ENCODE peak calls at places on chromosomes 1 and 21, in five cellular contexts. W is adrenal gland, H is sigmoid colon, K is heart left ventricle, J is ovary. X is an unnamed sample.

GRCh38 chr1:27416387-27417111 is 24.1 kb downstream of the GPR3 start:
- DNase-seq in K (no peak), J (no peak), H (no peak), W (peak; percentile 47), X (peak; percentile 64)

GRCh38 chr1:26597629-26598039 is 68.1 kb downstream of the RPS6KA1 start:
- DNase-seq in J (no peak), W (no peak), K (no peak), H (no peak), X (no peak)

GRCh38 chr1:37037675-37038074 is 3.4 kb upstream of the GRIK3 start:
- DNase-seq in H (no peak), J (no peak), K (no peak), W (no peak), X (no peak)

GRCh38 chr21:34639882-34640788 is 25.2 kb upstream of the RCAN1 start:
- DNase-seq in H (no peak), K (no peak), W (no peak), J (no peak), X (no peak)

GRCh38 chr1:97943354-97943753 is 22.5 kb upstream of the DPYD start:
- DNase-seq in W (no peak), H (no peak), J (no peak), K (no peak), X (no peak)

GRCh38 chr1:1270813-1271212 is 2.8 kb downstream of the UBE2J2 start:
- DNase-seq in W (no peak), J (no peak), H (no peak), K (no peak), X (no peak)

GRCh38 chr1:178490136-178490535 is 6.6 kb downstream of the CLEC20A start:
- DNase-seq in H (no peak), J (no peak), K (no peak), W (no peak), X (no peak)

GRCh38 chr1:31127266-31127665 is 61.7 kb upstream of the PUM1 start:
- DNase-seq in K (no peak), J (no peak), W (no peak), H (no peak), X (no peak)

GRCh38 chr1:178417858-178418257 is 78.9 kb downstream of the CLEC20A start:
- DNase-seq in H (no peak), J (no peak), K (no peak), W (no peak), X (no peak)

GRCh38 chr1:160258177-160258798 is 4.1 kb downstream of the DCAF8 start:
- DNase-seq in H (no peak), W (no peak), J (no peak), K (no peak), X (no peak)

GRCh38 chr1:66412689-66413088 is 121.3 kb upstream of the SGIP1 start:
- DNase-seq in W (no peak), H (no peak), K (no peak), J (no peak), X (no peak)

GRCh38 chr1:70840260-70840953 is 207.2 kb downstream of the PTGER3 start:
- DNase-seq in K (no peak), H (no peak), W (no peak), J (no peak), X (no peak)

GRCh38 chr1:43505077-43505780 is 25.5 kb upstream of the PTPRF start:
- DNase-seq in J (no peak), K (peak; percentile 6), H (no peak), W (no peak), X (no peak)

GRCh38 chr21:46355161-46356004 is 31.4 kb downstream of the PCNT start:
- DNase-seq in H (no peak), K (no peak), W (no peak), J (no peak), X (no peak)

GRCh38 chr1:208766812-208767211 is 522.6 kb upstream of the PLXNA2 start:
- DNase-seq in K (no peak), J (no peak), W (no peak), H (no peak), X (no peak)

GRCh38 chr1:153548722-153549695 is at the start of gene S100A3:
- DNase-seq in H (peak; percentile 92), W (peak; percentile 85), J (no peak), K (peak; percentile 70), X (no peak)

GRCh38 chr1:16117369-16117768 is 38.5 kb downstream of the EPHA2 start:
- DNase-seq in J (no peak), W (no peak), H (no peak), K (no peak), X (no peak)

GRCh38 chr1:22131875-22132486 is 10.9 kb downstream of the WNT4 start:
- DNase-seq in K (no peak), J (peak; percentile 67), H (no peak), W (peak; percentile 53), X (peak; percentile 28)
- H3K9me3 ChIP-seq in K (no peaks in the 10 kb centered on the region), J (no peaks in the 10 kb centered on the region), H (no peaks in the 10 kb centered on the region), W (no peaks in the 10 kb centered on the region), X (no peaks in the 10 kb centered on the region)

GRCh38 chr1:47334765-47335435 is 1.3 kb downstream of the CMPK1 start:
- DNase-seq in J (no peak), K (no peak), W (no peak), H (no peak), X (no peak)

GRCh38 chr1:47332779-47333577 is 612 bp upstream of the CMPK1 start:
- DNase-seq in K (no peak), J (peak; percentile 36), H (no peak), W (no peak), X (no peak)

GRCh38 chr1:47331875-47332274 is 1.7 kb upstream of the CMPK1 start:
- DNase-seq in K (no peak), J (no peak), H (no peak), W (no peak), X (no peak)

GRCh38 chr1:47333578-47333921 is at the start of gene CMPK1:
- DNase-seq in K (peak; percentile 87), J (peak; percentile 81), H (peak; percentile 89), W (peak; percentile 81), X (peak; percentile 91)

GRCh38 chr1:47333922-47334764 is 553 bp downstream of the CMPK1 start:
- DNase-seq in J (peak; percentile 81), K (peak; percentile 81), H (peak; percentile 88), W (peak; percentile 85), X (peak; percentile 90)
- TF ChIP-seq POLR2A in J (peak; percentile 46), K (no peak), H (no peak), W (peak; percentile 56), X (peak; percentile 80)

DNA sequence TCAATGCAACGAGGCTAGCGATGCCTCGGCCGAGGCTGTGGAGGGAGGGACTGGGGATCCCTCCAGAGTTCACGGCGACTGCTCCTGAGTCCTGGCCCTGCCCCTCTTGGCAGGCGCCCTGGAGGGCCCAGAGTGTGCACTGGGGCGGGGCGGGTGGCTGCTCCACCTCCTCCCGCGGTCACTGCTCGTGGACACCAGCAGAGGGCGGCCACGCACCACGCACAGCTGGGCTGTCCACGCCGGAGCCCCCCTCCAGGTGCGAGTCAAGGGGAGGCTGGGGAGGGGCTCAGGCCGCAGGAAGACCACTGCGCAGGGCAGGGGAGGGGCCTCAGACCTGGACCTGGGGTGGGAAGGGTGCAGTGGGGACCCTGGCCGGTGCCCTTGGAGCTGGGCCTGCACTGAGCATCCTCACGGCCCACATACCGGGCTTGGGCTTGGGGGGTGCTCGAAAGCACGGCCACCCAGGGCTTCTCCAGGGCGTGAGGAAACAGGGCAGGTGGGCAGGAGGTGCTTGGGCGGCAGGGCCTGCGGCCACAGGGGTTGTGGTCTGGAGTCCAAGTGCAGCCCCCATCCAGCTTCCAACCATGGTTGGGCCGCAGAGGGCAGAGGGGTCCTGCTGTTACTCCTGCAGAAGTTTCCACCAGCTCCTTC is 20.6 kb upstream of the TTC34 start:
- DNase-seq in J (peak; percentile 47), W (peak; percentile 39), K (no peak), H (no peak), X (peak; percentile 65)
- H3K9me3 ChIP-seq in J (no peaks in the 10 kb centered on the region), W (no peaks in the 10 kb centered on the region), K (no peaks in the 10 kb centered on the region), H (no peaks in the 10 kb centered on the region), X (no peaks in the 10 kb centered on the region)

DNA sequence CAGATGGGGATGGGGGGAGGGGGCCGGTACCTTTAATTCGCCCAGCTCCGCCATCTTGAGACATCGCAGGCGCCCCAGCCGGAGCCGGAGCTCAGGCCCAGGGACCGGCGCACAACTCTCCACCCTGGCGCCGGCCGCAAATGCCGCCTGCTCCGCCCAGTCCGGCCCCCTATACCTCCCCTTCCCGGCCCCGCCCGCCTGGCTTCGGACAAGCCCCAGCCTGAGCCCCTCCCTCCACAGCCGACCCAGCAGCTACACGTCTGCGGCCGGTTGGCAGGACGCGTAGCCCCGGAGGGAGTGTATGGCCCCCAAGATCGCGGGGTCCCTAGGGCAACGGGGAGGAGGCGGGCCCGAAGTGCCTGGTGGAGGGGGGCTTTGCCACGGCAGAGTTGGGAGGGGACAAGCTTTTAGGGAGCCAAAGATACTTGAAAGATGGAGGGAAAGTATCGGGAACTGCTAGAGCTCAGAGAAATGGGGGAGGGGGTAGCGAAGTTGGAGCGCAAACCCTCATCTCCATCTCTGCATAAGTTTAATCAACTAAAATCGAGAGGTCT is at the start of gene PIAS3:
- DNase-seq in W (peak; percentile 95), K (peak; percentile 96), H (peak; percentile 98), J (peak; percentile 93), X (peak; percentile 97)
- TF ChIP-seq POLR2A in W (peak; percentile 35), K (no peak), H (peak; percentile 81), J (peak; percentile 66), X (peak; percentile 55)

GRCh38 chr1:49200738-49201137 is 424.0 kb upstream of the BEND5 start:
- DNase-seq in W (no peak), K (no peak), H (no peak), J (no peak), X (no peak)

GRCh38 chr1:49197081-49197480 is 420.4 kb upstream of the BEND5 start:
- DNase-seq in K (no peak), J (no peak), H (no peak), W (no peak), X (no peak)

GRCh38 chr1:49199564-49199963 is 422.9 kb upstream of the BEND5 start:
- DNase-seq in W (no peak), H (no peak), J (no peak), K (no peak), X (no peak)
- H3K9me3 ChIP-seq in W (no peaks in the 10 kb centered on the region), H (no peaks in the 10 kb centered on the region), J (no peaks in the 10 kb centered on the region), K (no peaks in the 10 kb centered on the region), X (no peaks in the 10 kb centered on the region)

DNA sequence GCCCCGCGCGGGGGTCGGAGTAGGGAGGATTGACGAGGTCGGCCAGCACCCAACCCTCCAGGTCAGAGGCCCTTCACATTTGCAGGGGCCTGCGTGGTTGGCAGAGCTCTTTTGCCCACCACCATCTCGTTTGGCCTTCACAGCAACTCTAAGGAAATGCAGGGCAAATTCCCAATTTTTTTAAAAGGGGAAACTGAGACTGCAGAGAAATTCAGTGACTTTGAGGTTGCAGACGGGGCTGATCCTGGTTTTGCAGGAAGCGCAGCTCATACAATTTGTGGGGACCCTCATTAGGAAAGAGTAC is 430 bp upstream of the ACBD3 start:
- DNase-seq in J (no peak), K (no peak), W (no peak), H (no peak), X (no peak)
- TF ChIP-seq POLR2A in J (no peak), K (no peak), W (no peak), H (no peak), X (no peak)

X was measured in Peyer's patch.